ENCODE peak calls at places on chromosomes 13 and 19, in eight cellular contexts. E is glutamatergic neuron; D is CD4-positive, alpha-beta T cell; G is RWPE1; X is heart right ventricle; Z is WTC11; O is tibial nerve; P is body of pancreas. L is an unnamed sample.

GRCh38 chr13:75603038-75603437 is 33.1 kb upstream of the LMO7 start:
- DNase-seq in E (no peak), D (no peak), P (no peak), O (no peak), G (no peak), Z (no peak), X (no peak), L (no peak)

GRCh38 chr13:60448907-60449510 is 52.0 kb downstream of the TDRD3 start:
- DNase-seq in E (no peak), O (no peak), D (no peak), P (no peak), Z (no peak), X (no peak), G (peak), L (no peak)

GRCh38 chr19:2171349-2172145 is 7.8 kb downstream of the DOT1L start:
- DNase-seq in Z (peak), O (no peak), E (peak), G (no peak), D (peak), X (peak), P (peak), L (no peak)

GRCh38 chr19:58059003-58059671 is at the start of gene ZNF135:
- DNase-seq in X (peak), E (peak), Z (peak), O (peak), G (peak), P (peak), D (peak), L (peak)

GRCh38 chr19:3146677-3147100 is 10.9 kb downstream of the GNA15 start:
- DNase-seq in X (peak), G (no peak), D (peak), P (no peak), Z (peak), E (peak), O (no peak), L (no peak)

GRCh38 chr19:32735936-32736335 is 16.4 kb downstream of the TDRD12 start:
- DNase-seq in D (no peak), O (no peak), G (no peak), P (no peak), Z (no peak), E (no peak), X (no peak), L (no peak)

GRCh38 chr13:76829572-76830327 is 56.5 kb downstream of the KCTD12 start:
- DNase-seq in O (no peak), E (no peak), P (peak), D (no peak), Z (no peak), G (no peak), X (no peak), L (no peak)

GRCh38 chr19:12994701-12995595 is at the start of gene NFIX:
- DNase-seq in G (no peak), Z (no peak), P (peak), D (peak), E (no peak), O (peak), X (peak), L (no peak)

GRCh38 chr19:5238700-5239099 is 101.9 kb downstream of the PTPRS start:
- DNase-seq in X (no peak), Z (peak), D (no peak), P (no peak), G (no peak), E (no peak), O (no peak), L (no peak)

GRCh38 chr13:21020581-21020980 is 40.8 kb downstream of the LATS2 start:
- DNase-seq in D (no peak), X (no peak), E (no peak), O (no peak), P (no peak), G (no peak), Z (no peak), L (no peak)

GRCh38 chr19:48481846-48482639 is 12.9 kb downstream of the CYTH2 start:
- DNase-seq in G (no peak), O (no peak), Z (no peak), D (no peak), E (no peak), X (no peak), P (no peak), L (no peak)

GRCh38 chr19:20964798-20965197 is 41.7 kb downstream of the ZNF85 start:
- DNase-seq in P (no peak), D (no peak), Z (peak), G (no peak), O (no peak), E (no peak), X (no peak), L (no peak)

GRCh38 chr19:40807147-40808020 is 8.4 kb downstream of the EGLN2 start:
- DNase-seq in O (no peak), X (no peak), Z (peak), G (peak), P (no peak), E (no peak), D (no peak), L (no peak)

GRCh38 chr19:17787274-17787913 is 7.5 kb upstream of the B3GNT3 start:
- DNase-seq in G (no peak), D (no peak), E (no peak), P (no peak), X (no peak), O (no peak), Z (no peak), L (no peak)

GRCh38 chr13:101942038-101942437 is 459.8 kb downstream of the FGF14 start:
- DNase-seq in O (no peak), X (no peak), E (peak), D (no peak), G (peak), Z (peak), P (no peak), L (no peak)

GRCh38 chr19:6691342-6691741 is 21.4 kb upstream of the TNFSF14 start:
- DNase-seq in O (no peak), E (no peak), P (no peak), X (no peak), D (no peak), G (no peak), Z (no peak), L (no peak)

GRCh38 chr19:3357731-3358391 is 8.5 kb upstream of the NFIC start:
- DNase-seq in G (no peak), E (no peak), D (no peak), O (no peak), X (no peak), P (peak), Z (no peak), L (no peak)

GRCh38 chr19:18306209-18306902 is 16.5 kb downstream of the LSM4 start:
- DNase-seq in G (no peak), E (no peak), O (no peak), D (no peak), Z (no peak), P (no peak), X (no peak), L (no peak)

GRCh38 chr13:72890546-72890945 is 108.6 kb downstream of the PIBF1 start:
- DNase-seq in Z (no peak), E (no peak), P (no peak), O (no peak), G (no peak), D (no peak), X (no peak), L (no peak)

GRCh38 chr13:34555988-34556387 is 386.1 kb upstream of the NBEA start:
- DNase-seq in P (no peak), Z (no peak), O (no peak), G (no peak), D (no peak), E (no peak), X (no peak), L (no peak)

GRCh38 chr13:27177852-27178251 is 6.2 kb upstream of the USP12 start:
- DNase-seq in X (no peak), D (no peak), E (no peak), Z (peak), P (no peak), G (no peak), O (no peak), L (no peak)
- TF ChIP-seq CTCF in X (no peak), D (no peak), E (no peak), Z (no peak), P (no peak), G (no peak), O (no peak), L (no peak)

DNA sequence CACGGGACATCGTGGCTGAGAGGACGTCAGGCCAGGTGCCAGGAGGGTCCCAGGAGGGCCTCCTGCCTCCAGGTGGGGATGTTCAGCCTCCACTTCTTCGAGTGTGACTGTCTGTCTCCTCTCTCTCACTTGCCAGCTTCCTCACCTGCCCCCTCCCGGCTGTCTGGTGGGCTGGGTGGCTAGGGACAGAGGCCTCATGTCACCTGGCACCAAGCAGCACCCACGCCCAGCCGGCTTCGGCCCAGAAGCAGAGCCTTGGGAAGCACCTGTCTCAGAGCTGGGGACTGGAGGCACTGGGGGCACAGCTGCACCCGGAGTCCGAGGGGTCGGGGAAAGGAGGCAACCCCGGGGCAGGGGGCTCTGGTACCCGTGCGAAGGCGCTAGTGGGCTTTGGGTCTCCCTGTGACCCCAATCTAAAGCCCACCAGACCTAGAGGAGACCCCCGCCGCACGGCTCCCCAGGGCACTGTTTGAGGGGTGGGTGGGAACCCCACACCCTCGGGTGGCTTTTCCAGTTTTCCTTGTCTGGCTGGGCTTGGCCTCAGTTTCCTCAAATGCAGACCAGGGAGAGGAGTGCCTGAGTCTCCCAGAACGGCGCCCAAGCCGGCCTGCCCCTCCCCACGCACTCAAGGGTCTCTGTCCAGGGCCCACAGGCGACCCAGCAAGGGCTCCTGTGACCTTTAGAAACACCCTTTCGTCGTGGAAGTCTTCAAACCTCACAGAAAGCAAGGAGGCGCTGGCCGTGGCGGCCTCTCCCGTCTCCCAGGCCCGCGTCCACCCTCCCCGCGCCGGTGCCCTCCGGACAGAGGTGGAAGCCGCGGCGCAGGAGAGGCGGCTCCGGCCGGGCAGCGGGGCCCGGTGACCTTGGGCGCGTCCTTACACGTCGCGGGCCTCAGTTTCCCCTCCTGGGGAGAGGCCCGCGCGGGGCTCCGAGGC is 656 bp upstream of the HCN2 start:
- DNase-seq in Z (no peak), D (no peak), P (no peak), O (no peak), G (no peak), X (peak), E (no peak), L (no peak)
- TF ChIP-seq CTCF in Z (no peak), D (no peak), P (no peak), O (no peak), G (no peak), X (no peak), E (no peak), L (no peak)

GRCh38 chr13:36454962-36455361 is 22.7 kb downstream of the CCNA1 start:
- DNase-seq in Z (no peak), D (no peak), X (no peak), E (no peak), O (no peak), P (no peak), G (no peak), L (no peak)

GRCh38 chr13:36454121-36454520 is 21.8 kb downstream of the CCNA1 start:
- DNase-seq in Z (no peak), G (no peak), O (no peak), E (no peak), P (no peak), X (no peak), D (no peak), L (no peak)

GRCh38 chr13:36450534-36450933 is 18.2 kb downstream of the CCNA1 start:
- DNase-seq in E (no peak), D (no peak), Z (no peak), G (no peak), X (no peak), P (no peak), O (no peak), L (no peak)

GRCh38 chr13:36456577-36456976 is 24.3 kb downstream of the CCNA1 start:
- DNase-seq in D (no peak), G (no peak), O (no peak), X (no peak), E (no peak), Z (no peak), P (no peak), L (no peak)

DNA sequence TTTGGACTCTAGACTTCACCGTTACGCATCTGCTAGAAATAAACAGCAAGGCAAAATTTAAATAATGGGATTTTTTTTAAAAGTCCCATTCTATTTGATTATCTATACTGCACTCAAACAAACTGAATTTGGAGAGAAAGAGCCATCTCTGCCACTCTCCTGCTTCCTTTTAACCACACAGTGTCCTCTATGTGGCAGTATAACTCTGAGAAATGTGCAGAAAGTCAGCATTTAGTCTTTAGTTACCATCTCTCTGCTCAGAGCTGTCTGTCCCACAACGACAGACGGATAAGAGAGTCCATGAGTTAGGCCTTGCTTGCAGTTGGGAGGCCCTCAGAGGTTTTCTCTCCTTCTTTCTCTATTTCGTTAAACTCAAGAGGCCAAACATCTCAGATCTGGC is 21.2 kb downstream of the CCNA1 start:
- DNase-seq in G (no peak), E (no peak), O (no peak), P (no peak), Z (no peak), X (no peak), D (no peak), L (no peak)
- TF ChIP-seq CTCF in G (no peak), E (no peak), O (no peak), P (no peak), Z (no peak), X (peak), D (no peak), L (no peak)

GRCh38 chr13:43020794-43021193 is 2.6 kb upstream of the DNAJC15 start:
- DNase-seq in Z (no peak), D (no peak), X (no peak), O (no peak), P (no peak), E (no peak), G (no peak), L (no peak)

GRCh38 chr13:43021926-43022670 is 1.3 kb upstream of the DNAJC15 start:
- DNase-seq in G (no peak), D (no peak), O (no peak), Z (no peak), X (no peak), P (no peak), E (no peak), L (no peak)

GRCh38 chr13:43026262-43026661 is 2.9 kb downstream of the DNAJC15 start:
- DNase-seq in X (no peak), Z (no peak), D (no peak), P (no peak), O (no peak), E (no peak), G (no peak), L (no peak)

GRCh38 chr13:43019811-43020210 is 3.6 kb upstream of the DNAJC15 start:
- DNase-seq in D (no peak), O (no peak), P (no peak), X (no peak), Z (no peak), E (no peak), G (no peak), L (no peak)

GRCh38 chr13:43023244-43023931 is at the start of gene DNAJC15:
- DNase-seq in E (peak), O (peak), D (peak), P (peak), G (no peak), Z (peak), X (peak), L (peak)
- TF ChIP-seq CTCF in E (no peak), O (no peak), D (no peak), P (no peak), G (no peak), Z (no peak), X (peak), L (no peak)

GRCh38 chr13:42334329-42334706 is 62.4 kb downstream of the AKAP11 start:
- DNase-seq in D (no peak), P (no peak), X (no peak), O (no peak), E (no peak), G (no peak), Z (no peak), L (no peak)
- TF ChIP-seq CTCF in D (peak), P (no peak), X (no peak), O (no peak), E (peak), G (peak), Z (no peak), L (no peak)

L was measured in omental fat pad.